ENCODE peak calls at places on chromosome 18, in five cellular contexts. One of them, this sample, is unnamed.

GRCh38 chr18:13627639-13628038 is 98.7 kb downstream of the FAM210A start:
- DNase-seq in T-helper 9 cell: no peak
- DNase-seq in fibroblast of lung: no peak
- DNase-seq in kidney tubule cell: no peak
- DNase-seq in colonic mucosa: no peak
- DNase-seq in this sample: no peak

GRCh38 chr18:34880882-34881852 is 160.0 kb upstream of the MAPRE2 start:
- DNase-seq in T-helper 9 cell: no peak
- DNase-seq in fibroblast of lung: peak; percentile 61
- DNase-seq in kidney tubule cell: no peak
- DNase-seq in colonic mucosa: no peak
- DNase-seq in this sample: no peak

GRCh38 chr18:3466051-3466450 is 16.1 kb downstream of the TGIF1 start:
- DNase-seq in T-helper 9 cell: no peak
- DNase-seq in fibroblast of lung: peak; percentile 91
- DNase-seq in kidney tubule cell: peak; percentile 75
- DNase-seq in colonic mucosa: no peak
- DNase-seq in this sample: peak; percentile 85

GRCh38 chr18:55264108-55264507 is 304.8 kb upstream of the CCDC68 start:
- DNase-seq in T-helper 9 cell: no peak
- DNase-seq in fibroblast of lung: no peak
- DNase-seq in kidney tubule cell: peak; percentile 20
- DNase-seq in colonic mucosa: no peak
- DNase-seq in this sample: no peak

GRCh38 chr18:28804512-28805214 is 627.7 kb upstream of the CDH2 start:
- DNase-seq in T-helper 9 cell: no peak
- DNase-seq in fibroblast of lung: no peak
- DNase-seq in kidney tubule cell: no peak
- DNase-seq in colonic mucosa: no peak
- DNase-seq in this sample: peak; percentile 52

GRCh38 chr18:63883617-63884016 is 3.9 kb upstream of the SERPINB2 start:
- DNase-seq in T-helper 9 cell: no peak
- DNase-seq in fibroblast of lung: no peak
- DNase-seq in kidney tubule cell: no peak
- DNase-seq in colonic mucosa: no peak
- DNase-seq in this sample: no peak

GRCh38 chr18:36828157-36828629 is 609 bp downstream of the TPGS2 start:
- DNase-seq in T-helper 9 cell: peak; percentile 13
- DNase-seq in fibroblast of lung: peak; percentile 50
- DNase-seq in kidney tubule cell: peak; percentile 72
- DNase-seq in colonic mucosa: peak; percentile 58
- DNase-seq in this sample: peak; percentile 33

GRCh38 chr18:74082476-74083070 is 65.1 kb downstream of the FBXO15 start:
- DNase-seq in T-helper 9 cell: peak; percentile 26
- DNase-seq in fibroblast of lung: peak; percentile 1
- DNase-seq in kidney tubule cell: peak; percentile 70
- DNase-seq in colonic mucosa: peak; percentile 45
- DNase-seq in this sample: peak; percentile 58

GRCh38 chr18:10140928-10141327 is 227.1 kb downstream of the VAPA start:
- DNase-seq in T-helper 9 cell: no peak
- DNase-seq in fibroblast of lung: peak; percentile 41
- DNase-seq in kidney tubule cell: peak; percentile 70
- DNase-seq in colonic mucosa: peak; percentile 38
- DNase-seq in this sample: no peak

GRCh38 chr18:34772887-34773286 is 62.8 kb downstream of the DTNA start:
- DNase-seq in T-helper 9 cell: no peak
- DNase-seq in fibroblast of lung: peak; percentile 49
- DNase-seq in kidney tubule cell: peak; percentile 20
- DNase-seq in colonic mucosa: no peak
- DNase-seq in this sample: no peak

GRCh38 chr18:49988733-49989132 is 175.4 kb upstream of the ACAA2 start:
- DNase-seq in T-helper 9 cell: no peak
- DNase-seq in fibroblast of lung: no peak
- DNase-seq in kidney tubule cell: no peak
- DNase-seq in colonic mucosa: no peak
- DNase-seq in this sample: no peak

GRCh38 chr18:29184654-29185053 is 1007.7 kb upstream of the CDH2 start:
- DNase-seq in T-helper 9 cell: no peak
- DNase-seq in fibroblast of lung: peak; percentile 41
- DNase-seq in kidney tubule cell: peak; percentile 42
- DNase-seq in colonic mucosa: no peak
- DNase-seq in this sample: no peak

This sample was measured in foreskin melanocyte.